ENCODE peak calls at places on chromosomes 16 and 17, in four cellular contexts. R is foreskin fibroblast, V is colonic mucosa, K is left ventricle myocardium inferior. G is an unnamed sample.

GRCh38 chr17:73278465-73279453 is 17.1 kb upstream of the CPSF4L start:
- DNase-seq in R (peak; percentile 23), V (peak; percentile 82), K (peak; percentile 41), G (no peak)

GRCh38 chr17:63533433-63534077 is 10.4 kb downstream of the KCNH6 start:
- DNase-seq in R (no peak), V (no peak), K (no peak), G (no peak)

GRCh38 chr17:45171338-45172231 is 9.9 kb downstream of the HEXIM2 start:
- DNase-seq in R (peak; percentile 20), V (peak; percentile 83), K (no peak), G (peak; percentile 53)

GRCh38 chr16:85612191-85612800 is 826 bp upstream of the GSE1 start:
- DNase-seq in R (peak; percentile 88), V (peak; percentile 85), K (peak; percentile 80), G (peak; percentile 62)

GRCh38 chr16:56362057-56362655 is 63.2 kb downstream of the AMFR start:
- DNase-seq in R (no peak), V (no peak), K (no peak), G (no peak)

GRCh38 chr17:80219777-80220708 is at the start of the genes SGSH and SLC26A11:
- DNase-seq in R (peak; percentile 55), V (peak; percentile 87), K (peak; percentile 86), G (no peak)

GRCh38 chr17:68539536-68540469 is 27.6 kb downstream of the PRKAR1A start:
- DNase-seq in R (peak; percentile 13), V (no peak), K (no peak), G (peak; percentile 9)

GRCh38 chr16:25063865-25064264 is 47.7 kb upstream of the LCMT1 start:
- DNase-seq in R (peak; percentile 71), V (no peak), K (peak; percentile 35), G (no peak)

GRCh38 chr17:2067559-2067958 is 12.7 kb downstream of the HIC1 start:
- DNase-seq in R (no peak), V (no peak), K (no peak), G (no peak)

GRCh38 chr17:44112284-44113280 is 10.9 kb downstream of the HDAC5 start:
- DNase-seq in R (no peak), V (no peak), K (peak; percentile 83), G (no peak)

GRCh38 chr16:11253009-11253994 is 2.7 kb downstream of the SOCS1 start:
- DNase-seq in R (peak; percentile 64), V (no peak), K (no peak), G (no peak)

GRCh38 chr16:22634913-22635312 is 124.2 kb downstream of the NPIPB5 start:
- DNase-seq in R (no peak), V (no peak), K (no peak), G (no peak)

GRCh38 chr16:17773698-17774101 is 302.9 kb upstream of the XYLT1 start:
- DNase-seq in R (no peak), V (no peak), K (no peak), G (peak; percentile 54)

GRCh38 chr16:84885024-84885910 is 65.5 kb downstream of the CRISPLD2 start:
- DNase-seq in R (no peak), V (no peak), K (peak; percentile 44), G (no peak)

GRCh38 chr17:45912319-45912718 is 18.0 kb downstream of the MAPT start:
- DNase-seq in R (no peak), V (no peak), K (no peak), G (no peak)

GRCh38 chr17:42519546-42520444 is 16.2 kb upstream of the NAGLU start:
- DNase-seq in R (peak; percentile 99), V (peak; percentile 87), K (peak; percentile 90), G (peak; percentile 99)

GRCh38 chr17:37710344-37710886 is 34.4 kb downstream of the HNF1B start:
- DNase-seq in R (peak; percentile 14), V (peak; percentile 96), K (no peak), G (no peak)

GRCh38 chr17:63827801-63828221 is 348 bp upstream of the FTSJ3 start:
- DNase-seq in R (no peak), V (no peak), K (no peak), G (no peak)

GRCh38 chr17:61414141-61414935 is 14.7 kb downstream of the TBX2 start:
- DNase-seq in R (no peak), V (peak; percentile 29), K (no peak), G (no peak)

GRCh38 chr17:2087597-2088211 is 32.8 kb downstream of the HIC1 start:
- DNase-seq in R (no peak), V (peak; percentile 45), K (no peak), G (no peak)

GRCh38 chr16:1290860-1291575 is 18.4 kb upstream of the UBE2I start:
- DNase-seq in R (no peak), V (peak; percentile 38), K (no peak), G (no peak)

GRCh38 chr16:68756250-68757051 is 19.4 kb downstream of the CDH1 start:
- DNase-seq in R (no peak), V (peak; percentile 90), K (no peak), G (no peak)

GRCh38 chr17:42283241-42284019 is 4.9 kb upstream of the STAT5A start:
- DNase-seq in R (no peak), V (no peak), K (no peak), G (no peak)

GRCh38 chr16:11076259-11077018 is 132.1 kb downstream of the CLEC16A start:
- DNase-seq in R (no peak), V (no peak), K (no peak), G (no peak)

GRCh38 chr16:9099131-9099625 is 7.7 kb downstream of the HAPSTR1 start:
- DNase-seq in R (peak; percentile 50), V (peak; percentile 40), K (no peak), G (no peak)

GRCh38 chr17:65433157-65433556 is 128.3 kb downstream of the AXIN2 start:
- DNase-seq in R (no peak), V (no peak), K (no peak), G (no peak)

DNA sequence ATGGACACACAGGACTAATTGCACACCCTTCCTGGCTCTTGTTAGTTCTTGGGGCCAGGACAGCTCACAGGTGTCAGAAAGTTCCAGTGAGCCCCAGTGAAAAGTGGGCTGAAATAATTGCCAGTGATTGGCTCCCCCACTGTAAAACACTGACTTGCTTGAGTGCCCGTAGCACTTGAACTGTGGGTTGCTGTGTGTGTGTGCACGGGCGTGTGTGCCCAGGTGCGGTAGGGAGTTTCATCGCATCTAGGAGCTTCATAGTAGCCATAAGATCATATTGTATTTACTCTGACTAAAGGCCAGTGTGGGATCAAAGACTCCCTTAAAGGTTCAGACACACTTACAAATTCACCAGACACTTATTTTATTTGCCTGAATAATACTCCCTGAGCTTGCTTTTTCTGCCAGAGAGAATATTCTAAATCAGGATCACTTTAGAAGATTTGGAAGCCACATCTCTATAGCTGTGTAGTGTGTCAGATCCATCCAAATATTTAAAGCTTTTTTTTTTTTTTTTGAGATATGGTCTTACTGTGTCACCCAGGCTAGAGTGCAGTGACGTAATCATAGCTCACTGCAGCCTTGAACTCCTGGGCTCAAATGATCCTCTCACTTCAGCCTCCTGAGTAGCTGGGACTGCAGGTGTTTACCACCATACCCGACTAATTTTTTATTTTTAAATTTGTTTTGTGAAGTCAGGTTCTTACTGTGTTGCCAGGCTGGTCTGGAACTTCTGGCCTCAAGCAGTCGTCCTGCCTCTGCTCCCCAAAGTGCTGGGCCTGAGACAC is 11.4 kb downstream of the UNK start:
- DNase-seq in R (no peak), V (no peak), K (no peak), G (no peak)
- H3K4me3 ChIP-seq in R (no peak overlapping the region), V (no peak overlapping the region), K (no peak overlapping the region), G (no peak overlapping the region)

GRCh38 chr17:50218771-50219315 is 17.4 kb upstream of the COL1A1 start:
- DNase-seq in R (peak; percentile 90), V (no peak), K (no peak), G (peak; percentile 91)
- H3K4me3 ChIP-seq in R (no peak overlapping the region), V (no peak overlapping the region), K (no peak overlapping the region), G (peak overlapping the region; percentile 15)

GRCh38 chr16:28180660-28181556 is 30.9 kb downstream of the XPO6 start:
- DNase-seq in R (no peak), V (no peak), K (no peak), G (no peak)
- H3K4me3 ChIP-seq in R (no peak overlapping the region), V (no peak overlapping the region), K (no peak overlapping the region), G (no peak overlapping the region)

GRCh38 chr17:75152523-75152922 is 1.8 kb downstream of the JPT1 start:
- DNase-seq in R (no peak), V (no peak), K (no peak), G (no peak)

GRCh38 chr17:75152971-75153853 is 1.1 kb downstream of the JPT1 start:
- DNase-seq in R (no peak), V (peak; percentile 80), K (no peak), G (no peak)

GRCh38 chr17:75155191-75155601 is 884 bp upstream of the JPT1 start:
- DNase-seq in R (no peak), V (no peak), K (no peak), G (peak; percentile 30)

GRCh38 chr17:75154195-75155106 is at the start of gene JPT1:
- DNase-seq in R (peak; percentile 98), V (peak; percentile 100), K (peak; percentile 98), G (peak; percentile 95)

GRCh38 chr17:75153854-75154194 is 488 bp downstream of the JPT1 start:
- DNase-seq in R (no peak), V (no peak), K (no peak), G (no peak)
- H3K4me3 ChIP-seq in R (peak overlapping the region; percentile 93), V (peak overlapping the region; percentile 86), K (peak overlapping the region; percentile 75), G (peak overlapping the region; percentile 98)

GRCh38 chr16:29665294-29666077 is 2.4 kb downstream of the SPN start:
- DNase-seq in R (no peak), V (no peak), K (no peak), G (no peak)
- H3K4me3 ChIP-seq in R (no peak overlapping the region), V (peak overlapping the region; percentile 29), K (no peak overlapping the region), G (no peak overlapping the region)

DNA sequence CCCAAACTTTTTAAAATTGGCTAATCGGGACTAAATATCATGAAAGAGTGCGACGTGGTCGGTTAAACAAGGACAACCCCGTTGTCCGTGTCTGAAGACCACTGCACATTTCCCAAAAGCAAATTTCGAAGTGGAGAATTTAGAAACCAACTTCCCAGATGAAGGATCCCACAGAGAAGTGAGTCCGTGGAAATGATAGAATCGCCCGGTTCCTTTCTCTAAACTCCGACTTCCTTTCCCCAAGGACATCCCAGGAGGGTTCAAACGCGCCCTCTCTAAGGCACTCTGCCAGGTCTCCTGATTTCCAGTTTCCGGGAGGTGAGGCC is 1.2 kb upstream of the MMP15 start:
- DNase-seq in R (no peak), V (no peak), K (peak; percentile 19), G (no peak)
- H3K4me3 ChIP-seq in R (no peak overlapping the region), V (peak overlapping the region; percentile 96), K (peak overlapping the region; percentile 84), G (no peak overlapping the region)

G was measured in skeletal muscle cell.